ENCODE peak calls at places on chromosome 12, in ten cellular contexts. D is fibroblast of the aortic adventitia; Z is choroid plexus epithelial cell; S is caudate nucleus; O is RWPE2; M is MM.1S; Q is progenitor cell of endocrine pancreas; B is non-pigmented ciliary epithelial cell; U is stromal cell of bone marrow; G is stimulated activated naive CD4-positive, alpha-beta T cell. K is an unnamed sample.

GRCh38 chr12:130456375-130457199 is 118.9 kb downstream of the PIWIL1 start:
- DNase-seq in G (no peak), O (no peak), U (no peak), D (no peak), S (peak), Q (no peak), M (no peak), Z (no peak), B (no peak), K (no peak)

GRCh38 chr12:112370868-112371510 is 11.2 kb downstream of the HECTD4 start:
- DNase-seq in U (no peak), B (no peak), M (no peak), D (no peak), Z (no peak), S (no peak), Q (no peak), G (no peak), O (no peak), K (no peak)

GRCh38 chr12:92654929-92655328 is 47.9 kb upstream of the PLEKHG7 start:
- DNase-seq in D (peak), S (no peak), B (no peak), U (peak), Q (no peak), G (no peak), M (no peak), O (no peak), Z (no peak), K (no peak)

GRCh38 chr12:28172434-28173030 is 17.7 kb upstream of the CCDC91 start:
- DNase-seq in O (no peak), D (peak), B (no peak), S (no peak), Z (peak), M (peak), U (peak), Q (no peak), G (no peak), K (no peak)

GRCh38 chr12:11927311-11927935 is 143.3 kb upstream of the BCL2L14 start:
- DNase-seq in U (no peak), G (no peak), S (no peak), M (no peak), Z (peak), B (peak), Q (no peak), D (peak), O (no peak), K (no peak)

GRCh38 chr12:57110189-57111045 is 745 bp downstream of the STAT6 start:
- DNase-seq in S (peak), Z (peak), B (no peak), D (peak), Q (peak), O (no peak), G (peak), U (no peak), M (peak), K (peak)

GRCh38 chr12:119669744-119670472 is 2.0 kb downstream of the PRKAB1 start:
- DNase-seq in B (no peak), S (no peak), D (no peak), M (no peak), G (no peak), O (no peak), U (no peak), Q (no peak), Z (peak), K (no peak)

GRCh38 chr12:24948816-24949722 is at the start of gene BCAT1:
- DNase-seq in U (peak), G (no peak), M (peak), Q (peak), O (no peak), Z (peak), B (no peak), D (peak), S (peak), K (peak)

GRCh38 chr12:29053567-29053966 is 95.5 kb upstream of the FAR2 start:
- DNase-seq in O (no peak), Z (no peak), Q (no peak), U (no peak), D (no peak), M (peak), G (no peak), B (no peak), S (no peak), K (no peak)

GRCh38 chr12:54018608-54018984 is 9.6 kb upstream of the HOXC6 start:
- DNase-seq in Q (no peak), D (no peak), M (no peak), G (no peak), S (no peak), Z (no peak), O (no peak), U (no peak), B (no peak), K (no peak)

GRCh38 chr12:31574803-31575573 is 15.9 kb downstream of the DENND5B start:
- DNase-seq in U (no peak), O (no peak), Z (no peak), D (peak), S (no peak), B (no peak), Q (no peak), G (no peak), M (no peak), K (no peak)

GRCh38 chr12:94266796-94267529 is 118.6 kb downstream of the PLXNC1 start:
- DNase-seq in B (peak), G (no peak), D (peak), O (no peak), M (no peak), S (no peak), Z (peak), U (peak), Q (no peak), K (no peak)

GRCh38 chr12:46553266-46553665 is 180.7 kb upstream of the SLC38A2 start:
- DNase-seq in S (no peak), B (no peak), M (no peak), O (no peak), D (peak), G (no peak), U (peak), Z (peak), Q (no peak), K (no peak)

GRCh38 chr12:91632042-91632786 is 449.6 kb upstream of the DCN start:
- DNase-seq in G (no peak), S (no peak), Q (no peak), B (no peak), D (no peak), Z (no peak), U (no peak), M (no peak), O (no peak), K (no peak)

GRCh38 chr12:54173906-54174471 is 14.8 kb downstream of the SMUG1 start:
- DNase-seq in U (no peak), S (no peak), G (no peak), D (no peak), Z (no peak), O (no peak), B (no peak), Q (no peak), M (no peak), K (no peak)

GRCh38 chr12:26122681-26123481 is 2.0 kb downstream of the BHLHE41 start:
- DNase-seq in U (peak), M (peak), B (peak), S (peak), O (no peak), D (peak), G (no peak), Z (peak), Q (peak), K (peak)

GRCh38 chr12:127455347-127456265 is 811.4 kb upstream of the TMEM132C start:
- DNase-seq in G (no peak), U (no peak), O (no peak), Z (peak), B (no peak), S (no peak), Q (peak), D (no peak), M (no peak), K (no peak)

GRCh38 chr12:125194999-125195398 is 129.8 kb downstream of the AACS start:
- DNase-seq in G (no peak), Q (no peak), B (no peak), D (peak), O (no peak), Z (no peak), S (no peak), M (no peak), U (no peak), K (no peak)

GRCh38 chr12:54411398-54412241 is 7.4 kb downstream of the ITGA5 start:
- DNase-seq in U (peak), Q (no peak), G (peak), O (peak), Z (peak), M (no peak), S (no peak), B (peak), D (peak), K (no peak)

K was measured in frontal cortex.